ENCODE peak calls at places on chromosomes 1 and 21, in six cellular contexts. T is NCI-H345; D is effector memory CD4-positive, alpha-beta T cell; M is pulmonary artery endothelial cell; A is HCT116; J is NAMALWA. P is an unnamed sample.

GRCh38 chr1:109763646-109764415 is at the start of gene EPS8L3:
- DNase-seq in M (no peak), A (no peak), D (no peak), T (no peak), J (no peak), P (peak)

GRCh38 chr1:116997666-116998065 is 3.9 kb upstream of the CD101 start:
- DNase-seq in A (no peak), J (no peak), M (no peak), T (no peak), D (no peak), P (no peak)

GRCh38 chr21:33290441-33290840 is 24.3 kb downstream of the IL10RB start:
- DNase-seq in A (no peak), M (no peak), T (peak), D (no peak), J (no peak), P (no peak)

GRCh38 chr1:42767510-42767924 is 468 bp downstream of the C1orf50 start:
- DNase-seq in D (no peak), J (no peak), T (peak), M (no peak), A (no peak), P (no peak)

GRCh38 chr1:48227165-48228013 is 4.9 kb downstream of the SLC5A9 start:
- DNase-seq in J (peak), D (no peak), A (no peak), T (no peak), M (no peak), P (no peak)

GRCh38 chr1:227762231-227762911 is 27.1 kb downstream of the SNAP47 start:
- DNase-seq in M (peak), D (peak), J (peak), A (peak), T (peak), P (peak)

GRCh38 chr1:116556289-116557006 is 14.4 kb downstream of the CD58 start:
- DNase-seq in A (peak), D (peak), T (no peak), M (no peak), J (no peak), P (no peak)

GRCh38 chr1:1630191-1630964 is 1.6 kb upstream of the MMP23B start:
- DNase-seq in A (no peak), M (no peak), D (peak), T (peak), J (peak), P (no peak)

GRCh38 chr1:231828182-231828920 is 201.8 kb downstream of the DISC1 start:
- DNase-seq in A (peak), T (no peak), J (no peak), M (peak), D (no peak), P (peak)

GRCh38 chr1:13820055-13820454 is 120.1 kb downstream of the PRDM2 start:
- DNase-seq in M (no peak), A (no peak), J (no peak), T (no peak), D (no peak), P (no peak)

P was measured in A549.